ENCODE peak calls at places on chromosomes 13 and 19, in four cellular contexts. R is colonic mucosa, P is H9, V is neural progenitor cell. E is an unnamed sample.

GRCh38 chr13:31875134-31875533 is 135.8 kb downstream of the RXFP2 start:
- DNase-seq in P (no peak), V (no peak), R (no peak), E (no peak)

GRCh38 chr19:48329167-48329891 is 4.0 kb downstream of the EMP3 start:
- DNase-seq in V (no peak), P (peak; percentile 61), R (no peak), E (peak; percentile 74)

GRCh38 chr13:50524540-50524939 is 319.0 kb downstream of the DLEU7 start:
- DNase-seq in R (no peak), P (no peak), V (no peak), E (no peak)

GRCh38 chr13:78323040-78323439 is 280.3 kb downstream of the POU4F1 start:
- DNase-seq in P (no peak), R (no peak), V (no peak), E (no peak)

GRCh38 chr13:63327584-63327983 is 1911.9 kb upstream of the PCDH20 start:
- DNase-seq in V (no peak), R (no peak), P (no peak), E (no peak)

GRCh38 chr13:50283017-50283416 is 267.8 kb downstream of the KCNRG start:
- DNase-seq in V (no peak), P (no peak), R (no peak), E (no peak)

GRCh38 chr13:95002968-95003813 is 290.8 kb upstream of the SOX21 start:
- DNase-seq in P (peak; percentile 42), V (peak; percentile 23), R (no peak), E (peak; percentile 57)

GRCh38 chr19:4061683-4062575 is 4.8 kb downstream of the ZBTB7A start:
- DNase-seq in V (no peak), R (peak; percentile 94), P (peak; percentile 48), E (no peak)

GRCh38 chr13:98484289-98485219 is 92.4 kb downstream of the STK24 start:
- DNase-seq in V (peak; percentile 85), R (peak; percentile 91), P (peak; percentile 91), E (peak; percentile 94)

GRCh38 chr13:25571237-25571636 is 199.5 kb downstream of the ATP8A2 start:
- DNase-seq in P (no peak), V (no peak), R (no peak), E (no peak)

GRCh38 chr13:49679244-49679643 is 12.0 kb downstream of the EBPL start:
- DNase-seq in R (no peak), V (no peak), P (no peak), E (peak; percentile 10)

GRCh38 chr19:10872551-10873107 is 1.3 kb downstream of the CARM1 start:
- DNase-seq in V (no peak), R (no peak), P (no peak), E (peak; percentile 46)

GRCh38 chr13:101465877-101466276 is 13.4 kb downstream of the ITGBL1 start:
- DNase-seq in P (no peak), V (no peak), R (no peak), E (no peak)

GRCh38 chr19:39474139-39474620 is 6.5 kb upstream of the TIMM50 start:
- DNase-seq in V (peak; percentile 77), R (peak; percentile 53), P (peak; percentile 84), E (peak; percentile 96)

GRCh38 chr13:29582171-29582570 is 13.3 kb downstream of the SLC7A1 start:
- DNase-seq in P (no peak), R (peak; percentile 85), V (no peak), E (peak; percentile 58)

GRCh38 chr13:110876592-110876991 is 38.3 kb downstream of the ANKRD10 start:
- DNase-seq in P (peak; percentile 71), R (no peak), V (no peak), E (peak; percentile 67)

GRCh38 chr13:60352644-60353043 is 44.4 kb upstream of the TDRD3 start:
- DNase-seq in V (no peak), R (no peak), P (no peak), E (no peak)

GRCh38 chr13:98942485-98942884 is 35.4 kb downstream of the DOCK9 start:
- DNase-seq in V (no peak), R (no peak), P (no peak), E (no peak)

GRCh38 chr13:106958690-106959089 is 390.8 kb upstream of the ARGLU1 start:
- DNase-seq in R (no peak), P (no peak), V (no peak), E (no peak)

GRCh38 chr19:31955884-31956283 is 389.5 kb upstream of the ZNF507 start:
- DNase-seq in V (no peak), P (no peak), R (no peak), E (no peak)

GRCh38 chr13:66543780-66544179 is 686.4 kb downstream of the PCDH9 start:
- DNase-seq in R (no peak), V (no peak), P (peak; percentile 37), E (peak; percentile 54)

GRCh38 chr19:384801-385169 is 24.2 kb downstream of the C2CD4C start:
- DNase-seq in R (no peak), P (no peak), V (no peak), E (no peak)

GRCh38 chr19:16660763-16661479 is at the start of gene TMEM38A:
- DNase-seq in V (peak; percentile 63), R (peak; percentile 58), P (peak; percentile 47), E (peak; percentile 75)

GRCh38 chr19:39109641-39110040 is 15.9 kb upstream of the PAK4 start:
- DNase-seq in P (no peak), V (no peak), R (no peak), E (no peak)

GRCh38 chr19:20077791-20078463 is at the start of gene ZNF90:
- DNase-seq in P (peak; percentile 97), R (peak; percentile 96), V (peak; percentile 98), E (peak; percentile 98)

GRCh38 chr13:75770164-75771145 is 134.3 kb downstream of the LMO7 start:
- DNase-seq in P (no peak), R (no peak), V (no peak), E (no peak)

GRCh38 chr13:30119476-30119875 is 187.9 kb downstream of the KATNAL1 start:
- DNase-seq in V (no peak), R (no peak), P (no peak), E (no peak)

GRCh38 chr19:30669329-30670010 is 297.3 kb downstream of the ZNF536 start:
- DNase-seq in R (peak; percentile 49), V (peak; percentile 80), P (peak; percentile 81), E (peak; percentile 94)

GRCh38 chr13:112783135-112783945 is 93.5 kb downstream of the ATP11A start:
- DNase-seq in V (no peak), P (no peak), R (no peak), E (no peak)

GRCh38 chr13:32726374-32727037 is 140.3 kb downstream of the PDS5B start:
- DNase-seq in R (no peak), V (no peak), P (no peak), E (no peak)

GRCh38 chr13:110382229-110382628 is 75.1 kb downstream of the COL4A2 start:
- DNase-seq in V (no peak), P (no peak), R (no peak), E (no peak)

GRCh38 chr19:45781282-45782161 is 768 bp downstream of the DMPK start:
- DNase-seq in V (no peak), R (no peak), P (no peak), E (no peak)

DNA sequence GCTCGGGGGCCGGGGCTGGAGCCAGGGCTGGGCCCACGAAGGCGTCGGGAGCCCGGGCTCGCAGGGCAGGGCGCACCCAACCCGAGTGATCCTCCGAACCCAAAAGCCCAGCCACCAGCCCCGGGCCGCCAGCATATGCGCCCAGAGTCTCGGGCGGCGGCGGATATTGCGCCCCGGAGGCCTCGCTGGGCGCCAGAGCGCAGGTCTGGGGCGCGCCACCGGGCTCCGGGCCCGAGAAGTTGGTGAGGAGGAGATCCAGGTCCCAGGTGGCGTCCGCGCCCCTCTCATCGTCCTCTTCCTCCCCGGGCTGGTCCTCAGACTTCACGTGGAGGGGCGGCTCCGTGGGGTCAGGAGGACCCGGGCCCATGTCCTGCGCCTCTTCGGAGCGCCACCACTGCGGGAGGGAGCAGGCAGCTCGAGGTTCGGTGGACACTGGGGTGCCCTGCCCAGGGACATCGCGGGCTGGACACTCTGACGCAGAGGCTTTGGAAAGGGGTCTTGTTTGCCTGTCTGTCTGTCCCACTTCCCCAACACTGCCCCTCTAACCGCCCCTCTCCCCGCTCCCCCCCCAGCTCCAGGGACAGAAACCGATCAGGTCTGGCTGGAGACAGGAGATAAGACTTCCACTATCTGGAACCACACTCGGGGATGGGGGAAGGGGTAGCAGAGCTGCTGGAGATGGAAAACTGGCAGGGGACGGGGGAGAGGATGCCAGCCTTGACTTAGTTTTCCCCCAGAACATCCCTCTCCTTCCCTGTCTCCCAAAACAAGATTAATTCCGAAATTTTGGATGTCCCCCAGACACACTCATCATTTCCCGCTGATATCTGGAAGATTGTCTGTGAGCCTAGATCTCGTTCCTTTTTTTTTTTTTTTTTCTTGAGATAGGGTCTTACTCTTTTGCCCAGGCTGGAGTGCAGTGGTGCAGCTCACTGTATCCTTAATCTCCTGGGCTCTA is 973 bp downstream of the KLF1 start:
- DNase-seq in R (no peak), P (no peak), V (peak; percentile 34), E (peak; percentile 81)
- H3K9ac ChIP-seq in R (peak overlapping the region; percentile 14), P (peak overlapping the region; percentile 38), V (no peak overlapping the region), E (peak overlapping the region; percentile 20)

GRCh38 chr19:38031423-38031770 is 124.4 kb downstream of the SIPA1L3 start:
- DNase-seq in R (no peak), P (no peak), V (no peak), E (no peak)
- H3K4me1 ChIP-seq in R (no peaks in the 10 kb centered on the region), P (peaks cover 7% of the 10 kb centered on the region), V (peaks cover 19% of the 10 kb centered on the region), E (no peaks in the 10 kb centered on the region)

GRCh38 chr13:97225533-97225932 is 3.4 kb downstream of the MBNL2 start:
- DNase-seq in P (no peak), R (no peak), V (no peak), E (no peak)
- H3K9ac ChIP-seq in P (no peak overlapping the region), R (peak overlapping the region; percentile 86), V (no peak overlapping the region), E (no peak overlapping the region)

DNA sequence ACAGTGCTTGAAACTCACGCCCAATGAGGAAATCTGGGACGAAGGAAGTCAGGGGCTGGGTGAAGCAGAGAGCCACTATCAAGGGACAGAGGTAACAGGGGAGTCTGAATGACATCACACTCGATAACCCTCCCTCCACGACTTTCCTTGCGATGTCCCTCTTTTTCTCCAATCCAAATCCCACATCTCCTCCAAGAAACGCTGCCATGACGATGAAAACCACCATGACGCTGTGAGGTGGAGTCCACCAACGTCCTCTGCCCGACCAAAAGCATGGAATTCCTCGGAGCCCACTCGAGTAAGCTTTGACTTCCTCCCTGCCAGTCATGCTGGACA is 967 bp downstream of the REXO1 start:
- DNase-seq in R (no peak), P (no peak), V (no peak), E (no peak)
- H3K4me1 ChIP-seq in R (peaks cover 15% of the 10 kb centered on the region), P (no peaks in the 10 kb centered on the region), V (peaks cover 9% of the 10 kb centered on the region), E (peaks cover 3% of the 10 kb centered on the region)

E was measured in endodermal cell.